ENCODE peak calls at places on chromosomes 6 and 20, in eight cellular contexts. One of them, this sample, is unnamed.

GRCh38 chr20:5945963-5946362 is 4.4 kb downstream of the TRMT6 start:
- DNase-seq in cardiac fibroblast: peak
- DNase-seq in neural progenitor cell: no peak
- DNase-seq in GM23248: peak
- DNase-seq in fibroblast of lung: peak
- DNase-seq in left ventricle myocardium inferior: no peak
- DNase-seq in HL-60: peak
- DNase-seq in lower leg skin: no peak
- DNase-seq in this sample: no peak

GRCh38 chr6:9412951-9413559 is 977.7 kb upstream of the SLC35B3 start:
- DNase-seq in cardiac fibroblast: peak
- DNase-seq in neural progenitor cell: peak
- DNase-seq in GM23248: peak
- DNase-seq in fibroblast of lung: no peak
- DNase-seq in left ventricle myocardium inferior: no peak
- DNase-seq in HL-60: peak
- DNase-seq in lower leg skin: no peak
- DNase-seq in this sample: no peak

GRCh38 chr20:23286346-23286745 is 64.2 kb upstream of the NXT1 start:
- DNase-seq in cardiac fibroblast: no peak
- DNase-seq in neural progenitor cell: no peak
- DNase-seq in GM23248: no peak
- DNase-seq in fibroblast of lung: no peak
- DNase-seq in left ventricle myocardium inferior: no peak
- DNase-seq in HL-60: no peak
- DNase-seq in lower leg skin: no peak
- DNase-seq in this sample: no peak

GRCh38 chr6:134757911-134758361 is 192.0 kb downstream of the ALDH8A1 start:
- DNase-seq in cardiac fibroblast: peak
- DNase-seq in neural progenitor cell: no peak
- DNase-seq in GM23248: no peak
- DNase-seq in fibroblast of lung: no peak
- DNase-seq in left ventricle myocardium inferior: no peak
- DNase-seq in HL-60: no peak
- DNase-seq in lower leg skin: no peak
- DNase-seq in this sample: no peak

GRCh38 chr6:112034236-112034990 is 19.5 kb upstream of the CCN6 start:
- DNase-seq in cardiac fibroblast: no peak
- DNase-seq in neural progenitor cell: no peak
- DNase-seq in GM23248: no peak
- DNase-seq in fibroblast of lung: no peak
- DNase-seq in left ventricle myocardium inferior: no peak
- DNase-seq in HL-60: no peak
- DNase-seq in lower leg skin: no peak
- DNase-seq in this sample: no peak

GRCh38 chr6:149917679-149918078 is 5.2 kb downstream of the RAET1G start:
- DNase-seq in cardiac fibroblast: no peak
- DNase-seq in neural progenitor cell: no peak
- DNase-seq in GM23248: no peak
- DNase-seq in fibroblast of lung: no peak
- DNase-seq in left ventricle myocardium inferior: no peak
- DNase-seq in HL-60: no peak
- DNase-seq in lower leg skin: no peak
- DNase-seq in this sample: no peak

GRCh38 chr6:132465530-132466485 is 47.1 kb downstream of the STX7 start:
- DNase-seq in cardiac fibroblast: no peak
- DNase-seq in neural progenitor cell: no peak
- DNase-seq in GM23248: no peak
- DNase-seq in fibroblast of lung: no peak
- DNase-seq in left ventricle myocardium inferior: no peak
- DNase-seq in HL-60: no peak
- DNase-seq in lower leg skin: no peak
- DNase-seq in this sample: no peak

GRCh38 chr6:136822051-136822378 is 377 bp upstream of the PEX7 start:
- DNase-seq in cardiac fibroblast: no peak
- DNase-seq in neural progenitor cell: peak
- DNase-seq in GM23248: peak
- DNase-seq in fibroblast of lung: peak
- DNase-seq in left ventricle myocardium inferior: no peak
- DNase-seq in HL-60: peak
- DNase-seq in lower leg skin: no peak
- DNase-seq in this sample: no peak

GRCh38 chr6:36306365-36306764 is 30.3 kb downstream of the BNIP5 start:
- DNase-seq in cardiac fibroblast: no peak
- DNase-seq in neural progenitor cell: no peak
- DNase-seq in GM23248: no peak
- DNase-seq in fibroblast of lung: no peak
- DNase-seq in left ventricle myocardium inferior: no peak
- DNase-seq in HL-60: no peak
- DNase-seq in lower leg skin: no peak
- DNase-seq in this sample: no peak

GRCh38 chr20:49831022-49831769 is 18.6 kb downstream of the SLC9A8 start:
- DNase-seq in cardiac fibroblast: no peak
- DNase-seq in neural progenitor cell: no peak
- DNase-seq in GM23248: no peak
- DNase-seq in fibroblast of lung: peak
- DNase-seq in left ventricle myocardium inferior: no peak
- DNase-seq in HL-60: no peak
- DNase-seq in lower leg skin: no peak
- DNase-seq in this sample: no peak